ENCODE peak calls at places on chromosomes 2 and 18, in seven cellular contexts. One of them, this sample, is unnamed.

GRCh38 chr2:216661639-216662375 is 28.6 kb downstream of the IGFBP2 start:
- DNase-seq in ELR: peak
- DNase-seq in stimulated activated CD8-positive, alpha-beta memory T cell treated with anti-CD3 and anti-CD28 coated beads, Interleukin-12 subunit alpha, Interleukin-12 subunit beta, amount 100 ng/mL, for 4 hours: no peak
- DNase-seq in T-helper 2 cell: no peak
- DNase-seq in natural killer cell treated with Interleukin-12 subunit alpha and Interleukin-12 subunit beta and Interleukin-15 and Interleukin-18, amount 100 ng/mL, for 72 hours: no peak
- DNase-seq in AML-193: no peak
- DNase-seq in posterior cingulate gyrus: peak
- DNase-seq in this sample: no peak

GRCh38 chr2:126504953-126505352 is 151.0 kb upstream of the GYPC start:
- DNase-seq in posterior cingulate gyrus: no peak
- DNase-seq in natural killer cell treated with Interleukin-12 subunit alpha and Interleukin-12 subunit beta and Interleukin-15 and Interleukin-18, amount 100 ng/mL, for 72 hours: no peak
- DNase-seq in T-helper 2 cell: no peak
- DNase-seq in ELR: no peak
- DNase-seq in stimulated activated CD8-positive, alpha-beta memory T cell treated with anti-CD3 and anti-CD28 coated beads, Interleukin-12 subunit alpha, Interleukin-12 subunit beta, amount 100 ng/mL, for 4 hours: no peak
- DNase-seq in AML-193: no peak
- DNase-seq in this sample: peak

GRCh38 chr2:119702918-119703401 is 24.0 kb downstream of the TMEM177 start:
- DNase-seq in AML-193: peak
- DNase-seq in posterior cingulate gyrus: peak
- DNase-seq in natural killer cell treated with Interleukin-12 subunit alpha and Interleukin-12 subunit beta and Interleukin-15 and Interleukin-18, amount 100 ng/mL, for 72 hours: peak
- DNase-seq in stimulated activated CD8-positive, alpha-beta memory T cell treated with anti-CD3 and anti-CD28 coated beads, Interleukin-12 subunit alpha, Interleukin-12 subunit beta, amount 100 ng/mL, for 4 hours: peak
- DNase-seq in T-helper 2 cell: peak
- DNase-seq in ELR: peak
- DNase-seq in this sample: peak

GRCh38 chr18:45408218-45408617 is 207.1 kb upstream of the SLC14A2 start:
- DNase-seq in posterior cingulate gyrus: no peak
- DNase-seq in ELR: no peak
- DNase-seq in stimulated activated CD8-positive, alpha-beta memory T cell treated with anti-CD3 and anti-CD28 coated beads, Interleukin-12 subunit alpha, Interleukin-12 subunit beta, amount 100 ng/mL, for 4 hours: no peak
- DNase-seq in AML-193: no peak
- DNase-seq in natural killer cell treated with Interleukin-12 subunit alpha and Interleukin-12 subunit beta and Interleukin-15 and Interleukin-18, amount 100 ng/mL, for 72 hours: no peak
- DNase-seq in T-helper 2 cell: no peak
- DNase-seq in this sample: no peak

GRCh38 chr2:28173377-28173776 is 219.3 kb upstream of the FOSL2 start:
- DNase-seq in natural killer cell treated with Interleukin-12 subunit alpha and Interleukin-12 subunit beta and Interleukin-15 and Interleukin-18, amount 100 ng/mL, for 72 hours: no peak
- DNase-seq in stimulated activated CD8-positive, alpha-beta memory T cell treated with anti-CD3 and anti-CD28 coated beads, Interleukin-12 subunit alpha, Interleukin-12 subunit beta, amount 100 ng/mL, for 4 hours: no peak
- DNase-seq in T-helper 2 cell: no peak
- DNase-seq in ELR: no peak
- DNase-seq in posterior cingulate gyrus: no peak
- DNase-seq in AML-193: no peak
- DNase-seq in this sample: no peak

GRCh38 chr2:165164201-165164600 is 39.6 kb downstream of the SCN3A start:
- DNase-seq in stimulated activated CD8-positive, alpha-beta memory T cell treated with anti-CD3 and anti-CD28 coated beads, Interleukin-12 subunit alpha, Interleukin-12 subunit beta, amount 100 ng/mL, for 4 hours: no peak
- DNase-seq in AML-193: no peak
- DNase-seq in ELR: no peak
- DNase-seq in posterior cingulate gyrus: no peak
- DNase-seq in natural killer cell treated with Interleukin-12 subunit alpha and Interleukin-12 subunit beta and Interleukin-15 and Interleukin-18, amount 100 ng/mL, for 72 hours: no peak
- DNase-seq in T-helper 2 cell: no peak
- DNase-seq in this sample: no peak

GRCh38 chr2:221415789-221416188 is 156.3 kb downstream of the EPHA4 start:
- DNase-seq in AML-193: no peak
- DNase-seq in posterior cingulate gyrus: no peak
- DNase-seq in natural killer cell treated with Interleukin-12 subunit alpha and Interleukin-12 subunit beta and Interleukin-15 and Interleukin-18, amount 100 ng/mL, for 72 hours: no peak
- DNase-seq in T-helper 2 cell: no peak
- DNase-seq in ELR: no peak
- DNase-seq in stimulated activated CD8-positive, alpha-beta memory T cell treated with anti-CD3 and anti-CD28 coated beads, Interleukin-12 subunit alpha, Interleukin-12 subunit beta, amount 100 ng/mL, for 4 hours: no peak
- DNase-seq in this sample: no peak

GRCh38 chr2:5374736-5375135 is 317.4 kb upstream of the SOX11 start:
- DNase-seq in posterior cingulate gyrus: no peak
- DNase-seq in T-helper 2 cell: no peak
- DNase-seq in natural killer cell treated with Interleukin-12 subunit alpha and Interleukin-12 subunit beta and Interleukin-15 and Interleukin-18, amount 100 ng/mL, for 72 hours: no peak
- DNase-seq in AML-193: no peak
- DNase-seq in stimulated activated CD8-positive, alpha-beta memory T cell treated with anti-CD3 and anti-CD28 coated beads, Interleukin-12 subunit alpha, Interleukin-12 subunit beta, amount 100 ng/mL, for 4 hours: no peak
- DNase-seq in ELR: no peak
- DNase-seq in this sample: no peak

GRCh38 chr2:149387411-149387810 is 57.0 kb downstream of the LYPD6 start:
- DNase-seq in T-helper 2 cell: no peak
- DNase-seq in AML-193: no peak
- DNase-seq in natural killer cell treated with Interleukin-12 subunit alpha and Interleukin-12 subunit beta and Interleukin-15 and Interleukin-18, amount 100 ng/mL, for 72 hours: no peak
- DNase-seq in stimulated activated CD8-positive, alpha-beta memory T cell treated with anti-CD3 and anti-CD28 coated beads, Interleukin-12 subunit alpha, Interleukin-12 subunit beta, amount 100 ng/mL, for 4 hours: no peak
- DNase-seq in posterior cingulate gyrus: no peak
- DNase-seq in ELR: no peak
- DNase-seq in this sample: no peak

GRCh38 chr2:239263937-239264837 is 136.6 kb downstream of the HDAC4 start:
- DNase-seq in ELR: no peak
- DNase-seq in AML-193: no peak
- DNase-seq in posterior cingulate gyrus: no peak
- DNase-seq in stimulated activated CD8-positive, alpha-beta memory T cell treated with anti-CD3 and anti-CD28 coated beads, Interleukin-12 subunit alpha, Interleukin-12 subunit beta, amount 100 ng/mL, for 4 hours: no peak
- DNase-seq in T-helper 2 cell: no peak
- DNase-seq in natural killer cell treated with Interleukin-12 subunit alpha and Interleukin-12 subunit beta and Interleukin-15 and Interleukin-18, amount 100 ng/mL, for 72 hours: no peak
- DNase-seq in this sample: no peak

GRCh38 chr2:58906151-58906645 is 665.1 kb upstream of the FANCL start:
- DNase-seq in ELR: no peak
- DNase-seq in AML-193: no peak
- DNase-seq in natural killer cell treated with Interleukin-12 subunit alpha and Interleukin-12 subunit beta and Interleukin-15 and Interleukin-18, amount 100 ng/mL, for 72 hours: no peak
- DNase-seq in stimulated activated CD8-positive, alpha-beta memory T cell treated with anti-CD3 and anti-CD28 coated beads, Interleukin-12 subunit alpha, Interleukin-12 subunit beta, amount 100 ng/mL, for 4 hours: no peak
- DNase-seq in posterior cingulate gyrus: no peak
- DNase-seq in T-helper 2 cell: no peak
- DNase-seq in this sample: no peak

GRCh38 chr18:74604366-74604765 is 6.7 kb downstream of the ZNF407 start:
- DNase-seq in T-helper 2 cell: no peak
- DNase-seq in AML-193: no peak
- DNase-seq in natural killer cell treated with Interleukin-12 subunit alpha and Interleukin-12 subunit beta and Interleukin-15 and Interleukin-18, amount 100 ng/mL, for 72 hours: no peak
- DNase-seq in ELR: no peak
- DNase-seq in posterior cingulate gyrus: no peak
- DNase-seq in stimulated activated CD8-positive, alpha-beta memory T cell treated with anti-CD3 and anti-CD28 coated beads, Interleukin-12 subunit alpha, Interleukin-12 subunit beta, amount 100 ng/mL, for 4 hours: no peak
- DNase-seq in this sample: no peak

GRCh38 chr2:216633616-216634316 is 546 bp downstream of the IGFBP2 start:
- DNase-seq in AML-193: no peak
- DNase-seq in natural killer cell treated with Interleukin-12 subunit alpha and Interleukin-12 subunit beta and Interleukin-15 and Interleukin-18, amount 100 ng/mL, for 72 hours: no peak
- DNase-seq in stimulated activated CD8-positive, alpha-beta memory T cell treated with anti-CD3 and anti-CD28 coated beads, Interleukin-12 subunit alpha, Interleukin-12 subunit beta, amount 100 ng/mL, for 4 hours: no peak
- DNase-seq in ELR: peak
- DNase-seq in T-helper 2 cell: no peak
- DNase-seq in posterior cingulate gyrus: no peak
- DNase-seq in this sample: no peak

GRCh38 chr2:28448738-28449100 is 47.1 kb upstream of the PLB1 start:
- DNase-seq in AML-193: no peak
- DNase-seq in posterior cingulate gyrus: no peak
- DNase-seq in natural killer cell treated with Interleukin-12 subunit alpha and Interleukin-12 subunit beta and Interleukin-15 and Interleukin-18, amount 100 ng/mL, for 72 hours: no peak
- DNase-seq in T-helper 2 cell: no peak
- DNase-seq in stimulated activated CD8-positive, alpha-beta memory T cell treated with anti-CD3 and anti-CD28 coated beads, Interleukin-12 subunit alpha, Interleukin-12 subunit beta, amount 100 ng/mL, for 4 hours: no peak
- DNase-seq in ELR: no peak
- DNase-seq in this sample: no peak

GRCh38 chr2:10571673-10572072 is 118.1 kb downstream of the NOL10 start:
- DNase-seq in T-helper 2 cell: no peak
- DNase-seq in ELR: no peak
- DNase-seq in stimulated activated CD8-positive, alpha-beta memory T cell treated with anti-CD3 and anti-CD28 coated beads, Interleukin-12 subunit alpha, Interleukin-12 subunit beta, amount 100 ng/mL, for 4 hours: no peak
- DNase-seq in natural killer cell treated with Interleukin-12 subunit alpha and Interleukin-12 subunit beta and Interleukin-15 and Interleukin-18, amount 100 ng/mL, for 72 hours: no peak
- DNase-seq in posterior cingulate gyrus: no peak
- DNase-seq in AML-193: no peak
- DNase-seq in this sample: no peak

GRCh38 chr18:56152547-56152946 is 485.8 kb downstream of the TXNL1 start:
- DNase-seq in ELR: no peak
- DNase-seq in natural killer cell treated with Interleukin-12 subunit alpha and Interleukin-12 subunit beta and Interleukin-15 and Interleukin-18, amount 100 ng/mL, for 72 hours: no peak
- DNase-seq in AML-193: no peak
- DNase-seq in stimulated activated CD8-positive, alpha-beta memory T cell treated with anti-CD3 and anti-CD28 coated beads, Interleukin-12 subunit alpha, Interleukin-12 subunit beta, amount 100 ng/mL, for 4 hours: no peak
- DNase-seq in T-helper 2 cell: no peak
- DNase-seq in posterior cingulate gyrus: no peak
- DNase-seq in this sample: no peak

GRCh38 chr2:239268082-239268481 is 132.7 kb downstream of the HDAC4 start:
- DNase-seq in AML-193: no peak
- DNase-seq in natural killer cell treated with Interleukin-12 subunit alpha and Interleukin-12 subunit beta and Interleukin-15 and Interleukin-18, amount 100 ng/mL, for 72 hours: no peak
- DNase-seq in posterior cingulate gyrus: no peak
- DNase-seq in stimulated activated CD8-positive, alpha-beta memory T cell treated with anti-CD3 and anti-CD28 coated beads, Interleukin-12 subunit alpha, Interleukin-12 subunit beta, amount 100 ng/mL, for 4 hours: no peak
- DNase-seq in T-helper 2 cell: no peak
- DNase-seq in ELR: no peak
- DNase-seq in this sample: peak

GRCh38 chr2:232218778-232219495 is 159.6 kb upstream of the ALPP start:
- DNase-seq in ELR: no peak
- DNase-seq in stimulated activated CD8-positive, alpha-beta memory T cell treated with anti-CD3 and anti-CD28 coated beads, Interleukin-12 subunit alpha, Interleukin-12 subunit beta, amount 100 ng/mL, for 4 hours: no peak
- DNase-seq in natural killer cell treated with Interleukin-12 subunit alpha and Interleukin-12 subunit beta and Interleukin-15 and Interleukin-18, amount 100 ng/mL, for 72 hours: no peak
- DNase-seq in T-helper 2 cell: no peak
- DNase-seq in posterior cingulate gyrus: no peak
- DNase-seq in AML-193: no peak
- DNase-seq in this sample: no peak

This sample was measured in Ammon's horn.